ENCODE peak calls at places on chromosomes 16 and 17, in four cellular contexts. One of them, this sample, is unnamed.

GRCh38 chr16:74775255-74775654 is 635 bp upstream of the FA2H start:
- DNase-seq in progenitor cell of endocrine pancreas: no peak
- DNase-seq in stomach: no peak
- DNase-seq in heart right ventricle: no peak
- DNase-seq in this sample: no peak

GRCh38 chr17:74745548-74746177 is 2.8 kb upstream of the NHERF1 start:
- DNase-seq in heart right ventricle: no peak
- DNase-seq in progenitor cell of endocrine pancreas: no peak
- DNase-seq in stomach: no peak
- DNase-seq in this sample: no peak

GRCh38 chr17:4678448-4679026 is 25.4 kb downstream of the PELP1 start:
- DNase-seq in heart right ventricle: no peak
- DNase-seq in stomach: no peak
- DNase-seq in progenitor cell of endocrine pancreas: no peak
- DNase-seq in this sample: no peak

GRCh38 chr17:30095507-30096244 is 20.9 kb upstream of the NSRP1 start:
- DNase-seq in progenitor cell of endocrine pancreas: no peak
- DNase-seq in heart right ventricle: no peak
- DNase-seq in stomach: no peak
- DNase-seq in this sample: no peak

GRCh38 chr17:12900474-12900873 is 111.2 kb downstream of the ARHGAP44 start:
- DNase-seq in stomach: peak
- DNase-seq in progenitor cell of endocrine pancreas: no peak
- DNase-seq in heart right ventricle: no peak
- DNase-seq in this sample: no peak

GRCh38 chr16:17328971-17329370 is 141.8 kb downstream of the XYLT1 start:
- DNase-seq in progenitor cell of endocrine pancreas: no peak
- DNase-seq in stomach: no peak
- DNase-seq in heart right ventricle: peak
- DNase-seq in this sample: no peak

GRCh38 chr16:59060212-59060611 is 326.1 kb upstream of the GOT2 start:
- DNase-seq in progenitor cell of endocrine pancreas: no peak
- DNase-seq in stomach: no peak
- DNase-seq in heart right ventricle: no peak
- DNase-seq in this sample: no peak

GRCh38 chr17:60416368-60416925 is 5.8 kb upstream of the CHCT1 start:
- DNase-seq in progenitor cell of endocrine pancreas: no peak
- DNase-seq in stomach: no peak
- DNase-seq in heart right ventricle: no peak
- DNase-seq in this sample: no peak

GRCh38 chr17:2213291-2213960 is 90.2 kb downstream of the SMG6 start:
- DNase-seq in progenitor cell of endocrine pancreas: no peak
- DNase-seq in heart right ventricle: no peak
- DNase-seq in stomach: no peak
- DNase-seq in this sample: no peak

GRCh38 chr17:47224971-47225370 is 15.8 kb downstream of the MYL4 start:
- DNase-seq in heart right ventricle: no peak
- DNase-seq in stomach: no peak
- DNase-seq in progenitor cell of endocrine pancreas: no peak
- DNase-seq in this sample: no peak

GRCh38 chr16:56334761-56335160 is 90.6 kb downstream of the AMFR start:
- DNase-seq in heart right ventricle: no peak
- DNase-seq in progenitor cell of endocrine pancreas: no peak
- DNase-seq in stomach: no peak
- DNase-seq in this sample: no peak

GRCh38 chr16:56331399-56331798 is 93.9 kb downstream of the AMFR start:
- DNase-seq in heart right ventricle: no peak
- DNase-seq in progenitor cell of endocrine pancreas: no peak
- DNase-seq in stomach: no peak
- DNase-seq in this sample: no peak

GRCh38 chr16:56331915-56332314 is 93.4 kb downstream of the AMFR start:
- DNase-seq in progenitor cell of endocrine pancreas: no peak
- DNase-seq in stomach: no peak
- DNase-seq in heart right ventricle: no peak
- DNase-seq in this sample: no peak

GRCh38 chr16:56330476-56330875 is 94.9 kb downstream of the AMFR start:
- DNase-seq in progenitor cell of endocrine pancreas: no peak
- DNase-seq in heart right ventricle: no peak
- DNase-seq in stomach: no peak
- DNase-seq in this sample: no peak

DNA sequence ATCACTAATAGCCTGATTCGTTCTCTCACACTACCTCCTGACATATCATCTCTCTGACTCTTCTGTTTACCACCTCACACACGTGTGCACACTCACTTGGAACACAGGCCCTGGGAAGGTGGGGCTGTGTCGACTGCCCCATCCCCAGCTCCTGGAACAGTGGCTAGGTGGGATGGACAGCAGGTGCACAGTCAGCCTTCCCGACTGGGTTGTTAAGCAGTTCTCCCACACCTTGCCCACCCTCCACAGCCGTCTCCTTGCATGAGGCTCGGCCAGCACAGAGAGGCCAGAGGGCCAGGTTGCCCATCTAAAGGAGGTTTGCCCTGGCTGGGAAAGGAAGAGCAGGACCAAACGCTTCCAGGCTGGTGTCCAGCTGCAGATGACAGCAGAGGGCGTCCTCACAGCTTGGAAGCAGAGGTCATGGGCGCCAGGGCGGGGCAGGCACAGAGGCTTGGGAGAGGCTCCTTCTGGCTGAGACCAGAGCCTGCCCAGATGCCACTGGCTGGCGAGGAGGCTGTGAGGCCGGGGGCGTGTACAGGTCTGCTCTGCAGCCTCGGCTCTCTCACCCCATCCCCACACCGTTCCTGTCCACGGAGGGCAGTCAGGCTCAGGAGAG is 92.8 kb downstream of the AMFR start:
- DNase-seq in stomach: peak
- DNase-seq in heart right ventricle: peak
- DNase-seq in progenitor cell of endocrine pancreas: peak
- DNase-seq in this sample: no peak
- TF ChIP-seq CTCF in stomach: no peak
- TF ChIP-seq CTCF in heart right ventricle: peak
- TF ChIP-seq CTCF in progenitor cell of endocrine pancreas: peak
- TF ChIP-seq CTCF in this sample: peak

DNA sequence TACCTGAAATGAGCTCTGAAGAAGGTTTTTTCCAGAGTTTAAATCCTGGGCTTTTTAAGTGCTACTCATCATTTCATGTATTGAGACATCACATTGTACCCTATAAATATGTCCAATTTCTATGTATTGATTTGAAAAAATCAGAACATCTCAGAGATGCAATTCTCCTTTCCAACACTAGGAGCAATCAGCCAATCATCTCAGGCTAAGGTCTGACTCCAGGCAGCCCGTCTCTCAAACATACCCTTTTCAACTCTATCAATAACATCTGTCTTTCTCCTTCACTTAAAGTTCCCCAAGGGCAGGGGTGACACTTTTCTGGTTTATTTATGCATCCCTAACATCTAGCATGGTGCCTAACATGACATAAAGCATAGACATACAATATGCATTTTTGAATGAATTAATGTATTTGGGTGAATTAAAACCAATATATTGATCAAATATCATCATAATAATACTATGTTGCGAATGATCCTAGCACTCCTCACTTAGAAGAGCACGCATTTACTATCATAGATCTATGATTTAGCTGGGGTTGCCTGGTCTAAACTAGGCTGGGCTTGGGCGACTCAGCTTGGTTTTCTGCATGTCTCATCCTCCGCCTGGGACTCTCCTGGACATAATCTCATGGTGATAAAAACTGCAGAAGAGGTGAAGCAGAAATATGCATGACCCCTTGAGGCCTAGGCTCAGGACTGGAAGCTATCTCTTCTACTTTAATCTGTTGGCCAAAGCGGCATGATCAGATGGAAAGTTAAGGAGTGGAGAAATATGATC is 5.2 kb upstream of the CDH11 start:
- DNase-seq in progenitor cell of endocrine pancreas: no peak
- DNase-seq in stomach: no peak
- DNase-seq in heart right ventricle: no peak
- DNase-seq in this sample: no peak
- TF ChIP-seq CTCF in progenitor cell of endocrine pancreas: peak
- TF ChIP-seq CTCF in stomach: no peak
- TF ChIP-seq CTCF in heart right ventricle: peak
- TF ChIP-seq CTCF in this sample: peak

GRCh38 chr17:7313028-7313889 is 1.9 kb downstream of the GPS2 start:
- DNase-seq in progenitor cell of endocrine pancreas: no peak
- DNase-seq in stomach: no peak
- DNase-seq in heart right ventricle: no peak
- DNase-seq in this sample: no peak
- TF ChIP-seq CTCF in progenitor cell of endocrine pancreas: peak
- TF ChIP-seq CTCF in stomach: no peak
- TF ChIP-seq CTCF in heart right ventricle: no peak
- TF ChIP-seq CTCF in this sample: peak

GRCh38 chr17:32445075-32445427 is 741 bp downstream of the PSMD11 start:
- DNase-seq in heart right ventricle: peak
- DNase-seq in stomach: peak
- DNase-seq in progenitor cell of endocrine pancreas: no peak
- DNase-seq in this sample: no peak

GRCh38 chr17:32445497-32445896 is 1.2 kb downstream of the PSMD11 start:
- DNase-seq in stomach: no peak
- DNase-seq in heart right ventricle: no peak
- DNase-seq in progenitor cell of endocrine pancreas: no peak
- DNase-seq in this sample: no peak

GRCh38 chr17:32441886-32442285 is 2.4 kb upstream of the PSMD11 start:
- DNase-seq in progenitor cell of endocrine pancreas: no peak
- DNase-seq in heart right ventricle: no peak
- DNase-seq in stomach: no peak
- DNase-seq in this sample: no peak

GRCh38 chr17:32444301-32445074 is at the start of gene PSMD11:
- DNase-seq in progenitor cell of endocrine pancreas: peak
- DNase-seq in stomach: peak
- DNase-seq in heart right ventricle: peak
- DNase-seq in this sample: peak

DNA sequence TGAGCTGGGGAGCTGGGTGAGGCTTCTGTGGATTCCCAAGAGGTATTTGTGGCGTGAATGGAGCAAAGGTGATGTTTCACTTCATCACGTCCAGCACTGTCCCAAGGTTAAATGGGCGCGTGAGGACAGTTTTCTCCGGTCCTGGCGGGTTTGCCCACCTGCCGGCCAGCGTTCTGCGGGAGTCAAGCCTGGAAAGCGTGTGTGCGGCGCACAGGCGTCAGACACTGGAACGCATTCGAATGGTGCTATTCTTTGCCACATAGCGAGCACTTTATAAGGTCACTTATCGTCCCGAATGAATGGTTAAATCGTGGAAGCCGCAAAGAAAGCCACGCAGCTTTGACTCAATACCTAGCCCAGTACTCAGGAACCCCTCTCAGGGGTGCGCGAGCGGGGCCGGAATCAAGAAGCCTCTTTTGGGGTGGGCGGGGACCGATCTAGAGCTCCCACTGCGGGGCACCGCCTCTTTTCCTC is 446 bp upstream of the PSMD11 start:
- DNase-seq in progenitor cell of endocrine pancreas: no peak
- DNase-seq in stomach: no peak
- DNase-seq in heart right ventricle: no peak
- DNase-seq in this sample: no peak
- TF ChIP-seq CTCF in progenitor cell of endocrine pancreas: no peak
- TF ChIP-seq CTCF in stomach: no peak
- TF ChIP-seq CTCF in heart right ventricle: no peak
- TF ChIP-seq CTCF in this sample: no peak

DNA sequence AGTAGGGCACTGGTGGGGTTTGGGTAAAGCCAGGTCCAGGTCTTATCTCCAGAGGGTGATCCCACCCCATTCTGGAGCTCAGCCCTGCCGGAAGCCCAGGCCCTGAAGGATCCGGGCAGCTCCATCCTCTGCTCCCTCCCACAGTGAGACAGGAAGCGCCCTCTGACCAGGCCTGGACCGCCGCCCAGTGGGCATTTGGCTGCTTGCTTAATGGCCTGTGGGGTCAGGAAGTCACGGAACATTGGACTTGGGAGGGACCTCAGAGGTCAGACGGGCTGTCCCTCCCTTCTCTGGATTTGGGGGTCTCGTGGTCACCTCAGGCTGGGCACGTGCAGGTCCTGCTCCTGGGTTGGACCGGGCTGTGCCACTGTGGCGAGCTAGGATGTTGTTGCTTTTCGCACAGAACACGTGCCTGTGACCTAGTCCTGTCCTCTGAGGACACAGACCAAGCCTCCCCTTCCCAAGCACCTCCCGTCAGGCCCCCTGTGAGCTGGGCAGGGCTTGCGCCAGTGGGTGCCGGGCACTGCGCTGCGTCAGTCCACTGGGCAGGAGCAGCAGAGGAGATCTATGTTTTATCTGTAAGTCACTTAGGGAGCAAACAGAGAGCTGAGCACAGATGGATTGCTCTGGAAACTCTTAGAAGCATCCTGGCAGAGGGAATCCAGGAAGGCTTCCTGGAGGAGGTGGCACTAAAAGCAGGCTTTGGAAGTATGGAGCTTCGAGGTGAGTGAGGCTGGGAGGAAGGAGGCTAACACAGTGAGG is 49.4 kb upstream of the GSE1 start:
- DNase-seq in heart right ventricle: peak
- DNase-seq in progenitor cell of endocrine pancreas: no peak
- DNase-seq in stomach: peak
- DNase-seq in this sample: no peak
- TF ChIP-seq CTCF in heart right ventricle: peak
- TF ChIP-seq CTCF in progenitor cell of endocrine pancreas: no peak
- TF ChIP-seq CTCF in stomach: no peak
- TF ChIP-seq CTCF in this sample: no peak

GRCh38 chr16:8936421-8936820 is 27.3 kb downstream of the USP7 start:
- DNase-seq in stomach: peak
- DNase-seq in heart right ventricle: no peak
- DNase-seq in progenitor cell of endocrine pancreas: peak
- DNase-seq in this sample: no peak

GRCh38 chr16:8934601-8935000 is 29.1 kb downstream of the USP7 start:
- DNase-seq in progenitor cell of endocrine pancreas: no peak
- DNase-seq in heart right ventricle: no peak
- DNase-seq in stomach: no peak
- DNase-seq in this sample: no peak

GRCh38 chr16:8937803-8938202 is 25.9 kb downstream of the USP7 start:
- DNase-seq in heart right ventricle: no peak
- DNase-seq in stomach: no peak
- DNase-seq in progenitor cell of endocrine pancreas: no peak
- DNase-seq in this sample: no peak

GRCh38 chr16:8931864-8932263 is 31.8 kb downstream of the USP7 start:
- DNase-seq in stomach: peak
- DNase-seq in progenitor cell of endocrine pancreas: peak
- DNase-seq in heart right ventricle: peak
- DNase-seq in this sample: no peak

DNA sequence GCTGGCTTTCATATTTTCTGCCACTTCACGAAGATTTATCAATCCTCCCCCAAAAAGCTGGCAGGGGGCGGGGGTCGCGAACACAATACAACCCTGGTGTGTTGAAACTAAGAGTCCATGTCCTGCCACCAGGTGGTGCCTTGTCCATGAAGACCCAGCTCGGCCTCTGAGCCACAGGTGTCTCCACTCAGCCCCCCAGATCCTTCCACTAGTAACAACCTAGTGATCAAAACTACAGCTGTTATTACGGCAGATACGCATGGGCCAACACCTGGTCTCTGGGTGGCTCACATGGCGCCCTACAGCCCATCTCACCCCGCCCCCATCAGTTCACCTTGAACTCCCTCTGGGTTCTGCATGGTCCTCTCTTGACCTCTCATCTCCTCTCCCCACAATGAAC is 27.7 kb downstream of the USP7 start:
- DNase-seq in progenitor cell of endocrine pancreas: no peak
- DNase-seq in stomach: no peak
- DNase-seq in heart right ventricle: no peak
- DNase-seq in this sample: no peak
- TF ChIP-seq CTCF in progenitor cell of endocrine pancreas: no peak
- TF ChIP-seq CTCF in stomach: no peak
- TF ChIP-seq CTCF in heart right ventricle: no peak
- TF ChIP-seq CTCF in this sample: peak